ENCODE peak calls at places on chromosomes 4 and X, in ten cellular contexts. One of them, this sample, is unnamed.

GRCh38 chrX:42951747-42952146 is 173.8 kb upstream of the PPP1R2C start:
- DNase-seq in lower lobe of right lung: no peak
- DNase-seq in progenitor cell of endocrine pancreas: no peak
- DNase-seq in RWPE2: no peak
- DNase-seq in activated CD8-positive, alpha-beta T cell treated with anti-CD3 and anti-CD28 coated beads for 36 hours: no peak
- DNase-seq in GM10248: no peak
- DNase-seq in suprapubic skin: no peak
- DNase-seq in Calu3: no peak
- DNase-seq in choroid plexus epithelial cell: no peak
- DNase-seq in ascending aorta: no peak
- DNase-seq in this sample: no peak

GRCh38 chr4:118905546-118905945 is 16.9 kb downstream of the SYNPO2 start:
- DNase-seq in lower lobe of right lung: no peak
- DNase-seq in choroid plexus epithelial cell: peak
- DNase-seq in GM10248: no peak
- DNase-seq in ascending aorta: no peak
- DNase-seq in Calu3: no peak
- DNase-seq in activated CD8-positive, alpha-beta T cell treated with anti-CD3 and anti-CD28 coated beads for 36 hours: no peak
- DNase-seq in suprapubic skin: no peak
- DNase-seq in RWPE2: no peak
- DNase-seq in progenitor cell of endocrine pancreas: no peak
- DNase-seq in this sample: no peak

GRCh38 chrX:115894087-115894486 is 276.5 kb upstream of the AGTR2 start:
- DNase-seq in lower lobe of right lung: no peak
- DNase-seq in choroid plexus epithelial cell: peak
- DNase-seq in suprapubic skin: no peak
- DNase-seq in activated CD8-positive, alpha-beta T cell treated with anti-CD3 and anti-CD28 coated beads for 36 hours: no peak
- DNase-seq in Calu3: no peak
- DNase-seq in progenitor cell of endocrine pancreas: no peak
- DNase-seq in RWPE2: no peak
- DNase-seq in GM10248: peak
- DNase-seq in ascending aorta: peak
- DNase-seq in this sample: no peak

GRCh38 chrX:24981030-24981429 is 34.7 kb downstream of the ARX start:
- DNase-seq in GM10248: no peak
- DNase-seq in progenitor cell of endocrine pancreas: no peak
- DNase-seq in suprapubic skin: no peak
- DNase-seq in lower lobe of right lung: no peak
- DNase-seq in choroid plexus epithelial cell: no peak
- DNase-seq in activated CD8-positive, alpha-beta T cell treated with anti-CD3 and anti-CD28 coated beads for 36 hours: no peak
- DNase-seq in RWPE2: no peak
- DNase-seq in ascending aorta: no peak
- DNase-seq in Calu3: no peak
- DNase-seq in this sample: no peak

GRCh38 chr4:98447648-98448047 is 186.5 kb downstream of the RAP1GDS1 start:
- DNase-seq in ascending aorta: no peak
- DNase-seq in choroid plexus epithelial cell: peak
- DNase-seq in RWPE2: no peak
- DNase-seq in lower lobe of right lung: no peak
- DNase-seq in progenitor cell of endocrine pancreas: no peak
- DNase-seq in GM10248: no peak
- DNase-seq in activated CD8-positive, alpha-beta T cell treated with anti-CD3 and anti-CD28 coated beads for 36 hours: peak
- DNase-seq in Calu3: no peak
- DNase-seq in suprapubic skin: no peak
- DNase-seq in this sample: no peak

GRCh38 chr4:140861359-140862181 is 105.4 kb upstream of the TBC1D9 start:
- DNase-seq in suprapubic skin: no peak
- DNase-seq in lower lobe of right lung: no peak
- DNase-seq in ascending aorta: peak
- DNase-seq in progenitor cell of endocrine pancreas: peak
- DNase-seq in Calu3: peak
- DNase-seq in GM10248: peak
- DNase-seq in choroid plexus epithelial cell: peak
- DNase-seq in activated CD8-positive, alpha-beta T cell treated with anti-CD3 and anti-CD28 coated beads for 36 hours: peak
- DNase-seq in RWPE2: no peak
- DNase-seq in this sample: peak

GRCh38 chr4:7739077-7739917 is 200.4 kb downstream of the AFAP1 start:
- DNase-seq in RWPE2: no peak
- DNase-seq in GM10248: no peak
- DNase-seq in suprapubic skin: no peak
- DNase-seq in activated CD8-positive, alpha-beta T cell treated with anti-CD3 and anti-CD28 coated beads for 36 hours: no peak
- DNase-seq in choroid plexus epithelial cell: no peak
- DNase-seq in progenitor cell of endocrine pancreas: no peak
- DNase-seq in ascending aorta: no peak
- DNase-seq in lower lobe of right lung: peak
- DNase-seq in Calu3: no peak
- DNase-seq in this sample: no peak

GRCh38 chr4:66489783-66490452 is 819.6 kb upstream of the EPHA5 start:
- DNase-seq in GM10248: no peak
- DNase-seq in suprapubic skin: no peak
- DNase-seq in progenitor cell of endocrine pancreas: no peak
- DNase-seq in choroid plexus epithelial cell: peak
- DNase-seq in lower lobe of right lung: no peak
- DNase-seq in activated CD8-positive, alpha-beta T cell treated with anti-CD3 and anti-CD28 coated beads for 36 hours: no peak
- DNase-seq in Calu3: no peak
- DNase-seq in RWPE2: no peak
- DNase-seq in ascending aorta: no peak
- DNase-seq in this sample: no peak

GRCh38 chrX:138128025-138128671 is 562.2 kb downstream of the ZIC3 start:
- DNase-seq in choroid plexus epithelial cell: peak
- DNase-seq in RWPE2: no peak
- DNase-seq in activated CD8-positive, alpha-beta T cell treated with anti-CD3 and anti-CD28 coated beads for 36 hours: no peak
- DNase-seq in progenitor cell of endocrine pancreas: no peak
- DNase-seq in GM10248: peak
- DNase-seq in suprapubic skin: no peak
- DNase-seq in Calu3: peak
- DNase-seq in ascending aorta: no peak
- DNase-seq in lower lobe of right lung: no peak
- DNase-seq in this sample: peak

GRCh38 chrX:143296521-143296920 is 220.8 kb downstream of the SPANXN3 start:
- DNase-seq in activated CD8-positive, alpha-beta T cell treated with anti-CD3 and anti-CD28 coated beads for 36 hours: no peak
- DNase-seq in RWPE2: no peak
- DNase-seq in progenitor cell of endocrine pancreas: no peak
- DNase-seq in lower lobe of right lung: no peak
- DNase-seq in Calu3: no peak
- DNase-seq in ascending aorta: no peak
- DNase-seq in choroid plexus epithelial cell: no peak
- DNase-seq in GM10248: no peak
- DNase-seq in suprapubic skin: no peak
- DNase-seq in this sample: no peak

GRCh38 chr4:85391568-85392410 is 83.2 kb upstream of the ARHGAP24 start:
- DNase-seq in suprapubic skin: no peak
- DNase-seq in Calu3: no peak
- DNase-seq in RWPE2: no peak
- DNase-seq in GM10248: peak
- DNase-seq in progenitor cell of endocrine pancreas: no peak
- DNase-seq in ascending aorta: no peak
- DNase-seq in activated CD8-positive, alpha-beta T cell treated with anti-CD3 and anti-CD28 coated beads for 36 hours: no peak
- DNase-seq in lower lobe of right lung: no peak
- DNase-seq in choroid plexus epithelial cell: no peak
- DNase-seq in this sample: peak

GRCh38 chr4:68182382-68182820 is 52.7 kb upstream of the TMPRSS11F start:
- DNase-seq in lower lobe of right lung: peak
- DNase-seq in ascending aorta: no peak
- DNase-seq in choroid plexus epithelial cell: no peak
- DNase-seq in RWPE2: no peak
- DNase-seq in activated CD8-positive, alpha-beta T cell treated with anti-CD3 and anti-CD28 coated beads for 36 hours: no peak
- DNase-seq in GM10248: no peak
- DNase-seq in suprapubic skin: no peak
- DNase-seq in progenitor cell of endocrine pancreas: no peak
- DNase-seq in Calu3: no peak
- DNase-seq in this sample: no peak

GRCh38 chrX:31522760-31523159 is 450.9 kb upstream of the FTHL17 start:
- DNase-seq in GM10248: no peak
- DNase-seq in suprapubic skin: no peak
- DNase-seq in ascending aorta: no peak
- DNase-seq in lower lobe of right lung: no peak
- DNase-seq in choroid plexus epithelial cell: no peak
- DNase-seq in activated CD8-positive, alpha-beta T cell treated with anti-CD3 and anti-CD28 coated beads for 36 hours: no peak
- DNase-seq in RWPE2: no peak
- DNase-seq in Calu3: no peak
- DNase-seq in progenitor cell of endocrine pancreas: no peak
- DNase-seq in this sample: no peak

GRCh38 chr4:151744614-151745013 is 16.2 kb downstream of the GATB start:
- DNase-seq in progenitor cell of endocrine pancreas: no peak
- DNase-seq in choroid plexus epithelial cell: peak
- DNase-seq in ascending aorta: no peak
- DNase-seq in RWPE2: no peak
- DNase-seq in GM10248: no peak
- DNase-seq in activated CD8-positive, alpha-beta T cell treated with anti-CD3 and anti-CD28 coated beads for 36 hours: no peak
- DNase-seq in suprapubic skin: no peak
- DNase-seq in Calu3: peak
- DNase-seq in lower lobe of right lung: no peak
- DNase-seq in this sample: peak

GRCh38 chrX:35665311-35665710 is 132.8 kb upstream of the MAGEB16 start:
- DNase-seq in lower lobe of right lung: no peak
- DNase-seq in Calu3: no peak
- DNase-seq in activated CD8-positive, alpha-beta T cell treated with anti-CD3 and anti-CD28 coated beads for 36 hours: no peak
- DNase-seq in choroid plexus epithelial cell: no peak
- DNase-seq in suprapubic skin: no peak
- DNase-seq in RWPE2: no peak
- DNase-seq in progenitor cell of endocrine pancreas: no peak
- DNase-seq in ascending aorta: no peak
- DNase-seq in GM10248: no peak
- DNase-seq in this sample: no peak

DNA sequence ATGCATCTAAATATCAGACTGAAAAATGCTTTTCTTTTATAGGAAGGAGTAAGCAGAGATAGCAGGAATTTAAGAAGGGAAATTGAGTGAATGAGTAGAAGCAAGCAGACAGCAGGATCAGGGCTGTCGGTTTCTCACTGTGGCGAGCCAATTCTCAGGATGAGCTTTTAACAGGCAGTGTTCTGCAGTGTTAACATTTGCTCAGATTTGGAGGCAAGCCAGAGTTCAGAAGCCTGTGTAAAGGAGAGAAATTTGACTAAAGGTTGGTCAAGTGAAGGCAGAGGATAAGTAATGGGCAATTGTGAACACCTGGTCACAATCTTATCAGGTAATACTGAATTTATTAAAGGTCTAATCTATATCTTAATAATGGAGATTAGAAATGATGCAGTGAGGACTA is 133.3 kb upstream of the MAGEB16 start:
- DNase-seq in progenitor cell of endocrine pancreas: no peak
- DNase-seq in RWPE2: no peak
- DNase-seq in suprapubic skin: no peak
- DNase-seq in GM10248: no peak
- DNase-seq in ascending aorta: no peak
- DNase-seq in choroid plexus epithelial cell: no peak
- DNase-seq in lower lobe of right lung: no peak
- DNase-seq in activated CD8-positive, alpha-beta T cell treated with anti-CD3 and anti-CD28 coated beads for 36 hours: no peak
- DNase-seq in Calu3: no peak
- DNase-seq in this sample: no peak
- TF ChIP-seq CTCF in progenitor cell of endocrine pancreas: no peak
- TF ChIP-seq CTCF in RWPE2: no peak
- TF ChIP-seq CTCF in suprapubic skin: no peak
- TF ChIP-seq CTCF in GM10248: no peak
- TF ChIP-seq CTCF in ascending aorta: no peak
- TF ChIP-seq CTCF in choroid plexus epithelial cell: no peak
- TF ChIP-seq CTCF in lower lobe of right lung: no peak
- TF ChIP-seq CTCF in activated CD8-positive, alpha-beta T cell treated with anti-CD3 and anti-CD28 coated beads for 36 hours: no peak
- TF ChIP-seq CTCF in Calu3: no peak
- TF ChIP-seq CTCF in this sample: no peak

GRCh38 chrX:48948589-48948988 is 8.8 kb downstream of the OTUD5 start:
- DNase-seq in progenitor cell of endocrine pancreas: no peak
- DNase-seq in choroid plexus epithelial cell: no peak
- DNase-seq in suprapubic skin: no peak
- DNase-seq in ascending aorta: no peak
- DNase-seq in GM10248: no peak
- DNase-seq in lower lobe of right lung: no peak
- DNase-seq in activated CD8-positive, alpha-beta T cell treated with anti-CD3 and anti-CD28 coated beads for 36 hours: no peak
- DNase-seq in RWPE2: no peak
- DNase-seq in Calu3: no peak
- DNase-seq in this sample: no peak

GRCh38 chrX:48940404-48940955 is 16.9 kb downstream of the OTUD5 start:
- DNase-seq in suprapubic skin: no peak
- DNase-seq in ascending aorta: no peak
- DNase-seq in choroid plexus epithelial cell: no peak
- DNase-seq in GM10248: no peak
- DNase-seq in Calu3: no peak
- DNase-seq in activated CD8-positive, alpha-beta T cell treated with anti-CD3 and anti-CD28 coated beads for 36 hours: peak
- DNase-seq in lower lobe of right lung: no peak
- DNase-seq in progenitor cell of endocrine pancreas: no peak
- DNase-seq in RWPE2: no peak
- DNase-seq in this sample: no peak

GRCh38 chrX:48942895-48943294 is 14.5 kb downstream of the OTUD5 start:
- DNase-seq in progenitor cell of endocrine pancreas: no peak
- DNase-seq in RWPE2: no peak
- DNase-seq in activated CD8-positive, alpha-beta T cell treated with anti-CD3 and anti-CD28 coated beads for 36 hours: no peak
- DNase-seq in suprapubic skin: no peak
- DNase-seq in Calu3: no peak
- DNase-seq in choroid plexus epithelial cell: no peak
- DNase-seq in GM10248: no peak
- DNase-seq in ascending aorta: no peak
- DNase-seq in lower lobe of right lung: no peak
- DNase-seq in this sample: no peak

GRCh38 chrX:48945517-48946348 is 11.7 kb downstream of the OTUD5 start:
- DNase-seq in Calu3: peak
- DNase-seq in ascending aorta: no peak
- DNase-seq in RWPE2: no peak
- DNase-seq in suprapubic skin: no peak
- DNase-seq in lower lobe of right lung: peak
- DNase-seq in choroid plexus epithelial cell: peak
- DNase-seq in GM10248: peak
- DNase-seq in progenitor cell of endocrine pancreas: no peak
- DNase-seq in activated CD8-positive, alpha-beta T cell treated with anti-CD3 and anti-CD28 coated beads for 36 hours: peak
- DNase-seq in this sample: peak
- TF ChIP-seq CTCF in Calu3: peak
- TF ChIP-seq CTCF in ascending aorta: peak
- TF ChIP-seq CTCF in RWPE2: peak
- TF ChIP-seq CTCF in suprapubic skin: peak
- TF ChIP-seq CTCF in lower lobe of right lung: peak
- TF ChIP-seq CTCF in choroid plexus epithelial cell: peak
- TF ChIP-seq CTCF in GM10248: peak
- TF ChIP-seq CTCF in progenitor cell of endocrine pancreas: peak
- TF ChIP-seq CTCF in activated CD8-positive, alpha-beta T cell treated with anti-CD3 and anti-CD28 coated beads for 36 hours: peak
- TF ChIP-seq CTCF in this sample: peak

GRCh38 chrX:134753185-134754008 is 95.1 kb upstream of the PLAC1 start:
- DNase-seq in GM10248: no peak
- DNase-seq in RWPE2: no peak
- DNase-seq in suprapubic skin: no peak
- DNase-seq in ascending aorta: no peak
- DNase-seq in choroid plexus epithelial cell: peak
- DNase-seq in lower lobe of right lung: no peak
- DNase-seq in activated CD8-positive, alpha-beta T cell treated with anti-CD3 and anti-CD28 coated beads for 36 hours: no peak
- DNase-seq in Calu3: no peak
- DNase-seq in progenitor cell of endocrine pancreas: no peak
- DNase-seq in this sample: no peak
- TF ChIP-seq CTCF in GM10248: no peak
- TF ChIP-seq CTCF in RWPE2: peak
- TF ChIP-seq CTCF in suprapubic skin: no peak
- TF ChIP-seq CTCF in ascending aorta: no peak
- TF ChIP-seq CTCF in choroid plexus epithelial cell: peak
- TF ChIP-seq CTCF in lower lobe of right lung: no peak
- TF ChIP-seq CTCF in activated CD8-positive, alpha-beta T cell treated with anti-CD3 and anti-CD28 coated beads for 36 hours: no peak
- TF ChIP-seq CTCF in Calu3: no peak
- TF ChIP-seq CTCF in progenitor cell of endocrine pancreas: no peak
- TF ChIP-seq CTCF in this sample: no peak

DNA sequence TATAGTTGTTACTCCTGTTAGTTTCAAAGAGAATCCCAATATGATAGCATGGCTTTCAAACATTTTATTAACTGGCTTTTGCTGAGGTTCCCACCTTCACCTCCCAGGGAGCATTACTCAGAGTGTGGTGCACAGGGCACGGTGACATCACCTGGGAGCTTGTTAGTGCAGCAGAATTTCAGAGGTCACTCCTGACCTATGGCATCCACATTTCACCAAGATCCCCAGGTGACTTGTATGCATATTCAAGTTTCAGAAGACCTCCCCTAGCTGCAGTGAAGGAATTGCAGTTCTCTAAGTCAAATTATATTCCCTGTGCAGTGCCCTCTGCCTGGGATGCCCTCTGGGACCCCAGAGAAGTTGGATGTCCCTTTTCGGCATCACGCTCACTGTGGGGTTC is 29.7 kb upstream of the LNX1 start:
- DNase-seq in lower lobe of right lung: no peak
- DNase-seq in progenitor cell of endocrine pancreas: no peak
- DNase-seq in Calu3: no peak
- DNase-seq in suprapubic skin: no peak
- DNase-seq in choroid plexus epithelial cell: peak
- DNase-seq in activated CD8-positive, alpha-beta T cell treated with anti-CD3 and anti-CD28 coated beads for 36 hours: no peak
- DNase-seq in GM10248: no peak
- DNase-seq in ascending aorta: no peak
- DNase-seq in RWPE2: no peak
- DNase-seq in this sample: no peak
- TF ChIP-seq CTCF in lower lobe of right lung: no peak
- TF ChIP-seq CTCF in progenitor cell of endocrine pancreas: peak
- TF ChIP-seq CTCF in Calu3: no peak
- TF ChIP-seq CTCF in suprapubic skin: no peak
- TF ChIP-seq CTCF in choroid plexus epithelial cell: peak
- TF ChIP-seq CTCF in activated CD8-positive, alpha-beta T cell treated with anti-CD3 and anti-CD28 coated beads for 36 hours: no peak
- TF ChIP-seq CTCF in GM10248: no peak
- TF ChIP-seq CTCF in ascending aorta: no peak
- TF ChIP-seq CTCF in RWPE2: no peak
- TF ChIP-seq CTCF in this sample: no peak